ENCODE peak calls at places on chromosomes 5 and 9, in ten cellular contexts. One of them, this sample, is unnamed.

GRCh38 chr9:137665697-137666504 is 47.1 kb downstream of the EHMT1 start:
- DNase-seq in Right ventricle myocardium inferior: no peak
- DNase-seq in AG09309: no peak
- DNase-seq in hypothalamus: no peak
- DNase-seq in esophagus squamous epithelium: no peak
- DNase-seq in GM12864: no peak
- DNase-seq in lung: no peak
- DNase-seq in type B pancreatic cell: no peak
- DNase-seq in AG04449: no peak
- DNase-seq in non-pigmented ciliary epithelial cell: no peak
- DNase-seq in this sample: no peak

GRCh38 chr5:58849995-58850667 is 267.3 kb downstream of the RAB3C start:
- DNase-seq in Right ventricle myocardium inferior: no peak
- DNase-seq in AG09309: no peak
- DNase-seq in hypothalamus: no peak
- DNase-seq in esophagus squamous epithelium: no peak
- DNase-seq in GM12864: no peak
- DNase-seq in lung: peak; percentile 58
- DNase-seq in type B pancreatic cell: no peak
- DNase-seq in AG04449: no peak
- DNase-seq in non-pigmented ciliary epithelial cell: no peak
- DNase-seq in this sample: no peak

GRCh38 chr5:163506726-163507125 is 1.3 kb downstream of the MAT2B start:
- DNase-seq in Right ventricle myocardium inferior: no peak
- DNase-seq in AG09309: no peak
- DNase-seq in hypothalamus: no peak
- DNase-seq in esophagus squamous epithelium: no peak
- DNase-seq in GM12864: no peak
- DNase-seq in lung: no peak
- DNase-seq in type B pancreatic cell: no peak
- DNase-seq in AG04449: no peak
- DNase-seq in non-pigmented ciliary epithelial cell: no peak
- DNase-seq in this sample: no peak

GRCh38 chr5:117077142-117077541 is 502.5 kb upstream of the SEMA6A start:
- DNase-seq in Right ventricle myocardium inferior: no peak
- DNase-seq in AG09309: no peak
- DNase-seq in hypothalamus: no peak
- DNase-seq in esophagus squamous epithelium: no peak
- DNase-seq in GM12864: no peak
- DNase-seq in lung: no peak
- DNase-seq in type B pancreatic cell: no peak
- DNase-seq in AG04449: no peak
- DNase-seq in non-pigmented ciliary epithelial cell: no peak
- DNase-seq in this sample: no peak

GRCh38 chr9:136943291-136944093 is 1.0 kb downstream of the FBXW5 start:
- DNase-seq in Right ventricle myocardium inferior: no peak
- DNase-seq in AG09309: no peak
- DNase-seq in hypothalamus: no peak
- DNase-seq in esophagus squamous epithelium: no peak
- DNase-seq in GM12864: no peak
- DNase-seq in lung: no peak
- DNase-seq in type B pancreatic cell: no peak
- DNase-seq in AG04449: no peak
- DNase-seq in non-pigmented ciliary epithelial cell: no peak
- DNase-seq in this sample: no peak

GRCh38 chr5:121987685-121988073 is 25.9 kb downstream of the SRFBP1 start:
- DNase-seq in Right ventricle myocardium inferior: no peak
- DNase-seq in AG09309: no peak
- DNase-seq in hypothalamus: no peak
- DNase-seq in esophagus squamous epithelium: no peak
- DNase-seq in GM12864: no peak
- DNase-seq in lung: no peak
- DNase-seq in type B pancreatic cell: no peak
- DNase-seq in AG04449: no peak
- DNase-seq in non-pigmented ciliary epithelial cell: no peak
- DNase-seq in this sample: no peak

GRCh38 chr9:85483214-85483613 is 258.5 kb downstream of the AGTPBP1 start:
- DNase-seq in Right ventricle myocardium inferior: no peak
- DNase-seq in AG09309: no peak
- DNase-seq in hypothalamus: no peak
- DNase-seq in esophagus squamous epithelium: no peak
- DNase-seq in GM12864: no peak
- DNase-seq in lung: no peak
- DNase-seq in type B pancreatic cell: no peak
- DNase-seq in AG04449: no peak
- DNase-seq in non-pigmented ciliary epithelial cell: no peak
- DNase-seq in this sample: no peak

GRCh38 chr5:139946440-139946839 is 96.7 kb downstream of the NRG2 start:
- DNase-seq in Right ventricle myocardium inferior: no peak
- DNase-seq in AG09309: no peak
- DNase-seq in hypothalamus: no peak
- DNase-seq in esophagus squamous epithelium: no peak
- DNase-seq in GM12864: no peak
- DNase-seq in lung: no peak
- DNase-seq in type B pancreatic cell: no peak
- DNase-seq in AG04449: no peak
- DNase-seq in non-pigmented ciliary epithelial cell: no peak
- DNase-seq in this sample: no peak

GRCh38 chr5:74956278-74956677 is 90.1 kb upstream of the FAM169A start:
- DNase-seq in Right ventricle myocardium inferior: no peak
- DNase-seq in AG09309: no peak
- DNase-seq in hypothalamus: no peak
- DNase-seq in esophagus squamous epithelium: no peak
- DNase-seq in GM12864: no peak
- DNase-seq in lung: no peak
- DNase-seq in type B pancreatic cell: no peak
- DNase-seq in AG04449: no peak
- DNase-seq in non-pigmented ciliary epithelial cell: no peak
- DNase-seq in this sample: no peak

GRCh38 chr5:91998774-91999173 is 615.7 kb upstream of the ARRDC3 start:
- DNase-seq in Right ventricle myocardium inferior: no peak
- DNase-seq in AG09309: no peak
- DNase-seq in hypothalamus: no peak
- DNase-seq in esophagus squamous epithelium: no peak
- DNase-seq in GM12864: no peak
- DNase-seq in lung: no peak
- DNase-seq in type B pancreatic cell: no peak
- DNase-seq in AG04449: no peak
- DNase-seq in non-pigmented ciliary epithelial cell: no peak
- DNase-seq in this sample: no peak

GRCh38 chr5:43560128-43560527 is 3.3 kb upstream of the PAIP1 start:
- DNase-seq in Right ventricle myocardium inferior: no peak
- DNase-seq in AG09309: no peak
- DNase-seq in hypothalamus: no peak
- DNase-seq in esophagus squamous epithelium: no peak
- DNase-seq in GM12864: no peak
- DNase-seq in lung: no peak
- DNase-seq in type B pancreatic cell: no peak
- DNase-seq in AG04449: peak; percentile 49
- DNase-seq in non-pigmented ciliary epithelial cell: no peak
- DNase-seq in this sample: no peak

This sample was measured in DMS153.